ENCODE peak calls at places on chromosome 21, in nine cellular contexts. T, O, L, P, F, I, N, C and E are unnamed samples. For H3K4me1 and H3K9me3, the result is how much of the 10 kb centered on the place peaks cover.

GRCh38 chr21:38987551-38988210 is 182.0 kb downstream of the ETS2 start:
- DNase-seq in T (no peak), C (no peak), I (no peak), O (no peak), L (no peak), N (peak), P (no peak), F (no peak), E (no peak)

GRCh38 chr21:35020446-35020845 is 28.7 kb downstream of the RUNX1 start:
- DNase-seq in I (no peak), N (no peak), P (peak), C (no peak), L (no peak), O (no peak), F (no peak), T (no peak), E (no peak)

GRCh38 chr21:32772281-32773047 is 909 bp upstream of the PAXBP1 start:
- DNase-seq in T (peak), P (peak), I (no peak), C (peak), L (no peak), N (peak), F (peak), O (peak), E (no peak)

GRCh38 chr21:40404319-40404906 is 442.5 kb downstream of the DSCAM start:
- DNase-seq in L (no peak), N (peak), O (peak), F (no peak), T (no peak), C (no peak), P (no peak), I (no peak), E (no peak)

GRCh38 chr21:31557956-31558838 is 101.3 kb upstream of the SOD1 start:
- DNase-seq in T (peak), I (no peak), C (peak), F (peak), L (no peak), P (peak), N (peak), O (peak), E (no peak)

GRCh38 chr21:38766987-38767722 is 38.6 kb upstream of the ETS2 start:
- DNase-seq in N (no peak), P (peak), F (peak), T (peak), I (no peak), O (no peak), L (no peak), C (no peak), E (peak)

GRCh38 chr21:15638856-15639549 is 90.8 kb upstream of the USP25 start:
- DNase-seq in L (peak), O (peak), P (no peak), N (peak), C (no peak), T (peak), F (no peak), I (peak), E (peak)

GRCh38 chr21:34688715-34689114 is 19.9 kb downstream of the CLIC6 start:
- DNase-seq in L (no peak), O (no peak), N (no peak), F (no peak), C (no peak), T (no peak), P (no peak), I (no peak), E (no peak)

GRCh38 chr21:31986035-31986856 is 113.4 kb downstream of the HUNK start:
- DNase-seq in I (no peak), C (no peak), F (no peak), O (no peak), N (no peak), P (no peak), T (no peak), L (no peak), E (no peak)

GRCh38 chr21:43854773-43855633 is 10.0 kb upstream of the AGPAT3 start:
- DNase-seq in O (no peak), F (no peak), N (no peak), I (no peak), P (peak), C (no peak), T (no peak), L (no peak), E (peak)

GRCh38 chr21:32806810-32807386 is 35.3 kb upstream of the PAXBP1 start:
- DNase-seq in L (no peak), O (peak), T (no peak), P (no peak), I (no peak), F (no peak), C (no peak), N (no peak), E (no peak)

GRCh38 chr21:29606613-29607012 is 307.9 kb downstream of the BACH1 start:
- DNase-seq in F (no peak), O (no peak), C (no peak), I (no peak), T (no peak), L (no peak), P (no peak), N (no peak), E (no peak)

GRCh38 chr21:32742470-32742869 is 14.7 kb upstream of the SYNJ1 start:
- DNase-seq in F (no peak), C (no peak), O (no peak), I (no peak), L (no peak), T (no peak), N (no peak), P (no peak), E (no peak)

GRCh38 chr21:43934716-43935705 is 70.0 kb downstream of the AGPAT3 start:
- DNase-seq in L (no peak), O (no peak), N (no peak), T (no peak), I (no peak), P (no peak), F (no peak), C (no peak), E (no peak)

GRCh38 chr21:16085436-16085835 is 355.7 kb downstream of the USP25 start:
- DNase-seq in N (peak), F (no peak), L (no peak), O (peak), I (no peak), P (no peak), T (no peak), C (no peak), E (no peak)

GRCh38 chr21:22871692-22872091 is 1873.5 kb downstream of the NCAM2 start:
- DNase-seq in I (no peak), F (no peak), O (no peak), T (no peak), L (no peak), P (no peak), C (peak), N (no peak), E (no peak)

GRCh38 chr21:38329176-38329575 is 72.4 kb downstream of the KCNJ15 start:
- DNase-seq in I (no peak), N (no peak), O (no peak), L (no peak), T (no peak), P (no peak), C (no peak), F (no peak), E (no peak)

GRCh38 chr21:29237110-29238051 is 61.3 kb upstream of the BACH1 start:
- DNase-seq in N (peak), T (no peak), C (peak), F (no peak), L (peak), I (no peak), P (no peak), O (peak), E (no peak)

GRCh38 chr21:38039841-38040240 is 123.6 kb upstream of the KCNJ6 start:
- DNase-seq in N (no peak), T (no peak), L (no peak), P (no peak), I (no peak), F (no peak), O (no peak), C (no peak), E (no peak)

GRCh38 chr21:31630062-31630711 is 29.3 kb upstream of the SOD1 start:
- DNase-seq in F (no peak), O (peak), P (no peak), C (peak), L (peak), N (no peak), I (peak), T (peak), E (no peak)

GRCh38 chr21:34724857-34725195 is 56.0 kb downstream of the CLIC6 start:
- DNase-seq in P (no peak), L (no peak), F (no peak), I (no peak), N (peak), O (peak), T (no peak), C (no peak), E (no peak)

GRCh38 chr21:17610862-17611261 is 1.8 kb downstream of the BTG3 start:
- DNase-seq in C (peak), I (peak), N (peak), L (no peak), T (peak), P (peak), O (peak), F (no peak), E (no peak)

GRCh38 chr21:35026617-35027557 is 22.2 kb downstream of the RUNX1 start:
- DNase-seq in P (peak), C (no peak), N (no peak), O (peak), I (no peak), L (no peak), T (no peak), F (peak), E (peak)

GRCh38 chr21:18661842-18662241 is 258.3 kb upstream of the TMPRSS15 start:
- DNase-seq in F (no peak), T (no peak), N (no peak), O (no peak), P (no peak), C (no peak), I (no peak), L (no peak), E (no peak)

GRCh38 chr21:39669976-39670671 is 57.4 kb downstream of the B3GALT5 start:
- DNase-seq in O (no peak), N (no peak), C (no peak), I (no peak), L (no peak), P (no peak), F (no peak), T (no peak), E (no peak)

GRCh38 chr21:42461881-42462877 is 33.8 kb downstream of the RSPH1 start:
- DNase-seq in I (no peak), T (peak), O (no peak), C (no peak), P (peak), N (no peak), F (no peak), L (no peak), E (no peak)

GRCh38 chr21:42463861-42464515 is 32.0 kb downstream of the RSPH1 start:
- DNase-seq in O (peak), T (peak), I (no peak), L (no peak), P (peak), N (no peak), F (peak), C (peak), E (peak)

GRCh38 chr21:42466700-42467612 is 29.1 kb downstream of the RSPH1 start:
- DNase-seq in P (peak), C (peak), T (peak), I (no peak), O (peak), N (peak), F (no peak), L (no peak), E (no peak)

GRCh38 chr21:42467613-42467983 is 28.4 kb downstream of the RSPH1 start:
- DNase-seq in O (no peak), P (no peak), N (no peak), C (no peak), L (no peak), I (no peak), F (no peak), T (no peak), E (no peak)

DNA sequence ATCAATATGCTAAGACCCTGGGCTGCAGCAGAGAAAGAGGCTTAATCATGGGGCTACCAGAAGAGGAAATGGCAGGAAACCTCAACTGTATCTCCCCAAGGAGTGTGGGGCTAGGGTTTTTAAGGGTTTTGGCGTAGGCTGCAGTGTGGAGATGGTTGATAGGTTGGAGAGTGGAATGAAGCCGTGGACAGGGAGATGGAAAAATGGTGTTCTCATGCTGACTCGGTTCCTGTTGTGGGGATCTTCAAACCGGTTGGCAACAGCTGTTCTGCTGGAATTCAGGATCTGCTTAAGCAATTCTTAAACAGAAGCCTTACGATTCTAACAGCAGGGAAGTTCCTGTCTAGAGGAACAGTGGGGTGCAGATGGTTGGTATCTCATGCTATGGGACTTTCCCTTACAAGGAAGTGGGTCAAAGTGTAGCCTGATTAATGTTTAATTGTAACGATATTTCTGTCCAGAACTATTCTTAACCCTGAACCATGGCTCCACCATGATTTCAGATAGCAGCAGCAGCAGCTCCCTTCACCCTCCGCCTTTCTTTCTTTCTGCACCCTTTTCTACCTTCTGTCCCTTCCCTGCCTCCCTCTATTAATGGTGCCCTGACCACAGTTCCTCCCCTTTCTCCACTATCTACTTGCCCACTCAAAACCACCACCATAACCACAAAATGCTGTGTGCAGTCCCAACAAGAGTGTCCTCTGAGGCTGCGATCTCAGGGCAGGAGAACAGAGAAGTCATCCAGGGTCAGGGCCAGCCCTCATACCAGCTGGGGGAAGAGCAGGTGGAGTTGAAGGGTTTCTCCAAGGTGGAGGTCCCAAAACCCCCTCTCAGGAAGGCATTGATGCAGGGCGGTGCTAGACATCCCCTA is 30.8 kb downstream of the RSPH1 start:
- DNase-seq in I (no peak), T (peak), L (no peak), O (peak), F (no peak), C (peak), P (no peak), N (no peak), E (no peak)
- H3K4me3 ChIP-seq in I (no peak), T (no peak), L (no peak), O (no peak), F (no peak), C (no peak), P (peak), N (no peak), E (no peak)

GRCh38 chr21:44939532-44940115 is at the start of gene SLX9:
- DNase-seq in N (peak), L (peak), C (peak), P (peak), O (peak), I (peak), T (peak), F (peak), E (peak)

GRCh38 chr21:44942566-44942965 is 2.7 kb downstream of the SLX9 start:
- DNase-seq in N (no peak), F (no peak), L (no peak), P (no peak), I (no peak), O (no peak), T (no peak), C (no peak), E (no peak)

GRCh38 chr21:44938976-44939531 is 775 bp upstream of the SLX9 start:
- DNase-seq in C (peak), F (no peak), N (no peak), I (no peak), L (peak), O (no peak), P (no peak), T (no peak), E (peak)

GRCh38 chr21:44941567-44941966 is 1.7 kb downstream of the SLX9 start:
- DNase-seq in F (no peak), P (no peak), T (no peak), C (no peak), I (no peak), O (no peak), L (no peak), N (no peak), E (no peak)

GRCh38 chr21:44940116-44940631 is 345 bp downstream of the SLX9 start:
- DNase-seq in N (peak), C (peak), F (no peak), I (no peak), P (peak), L (no peak), O (no peak), T (no peak), E (peak)
- H3K4me1 ChIP-seq in N (under half), C (under half), F (under half), I (under half), P (under half), L (under half), O (under half), T (under half), E (under half)

GRCh38 chr21:14259669-14260458 is 43.9 kb downstream of the RBM11 start:
- DNase-seq in F (no peak), P (peak), L (no peak), T (no peak), C (peak), N (peak), I (no peak), O (peak), E (no peak)

GRCh38 chr21:14260459-14260764 is 44.5 kb downstream of the RBM11 start:
- DNase-seq in N (no peak), T (no peak), C (no peak), O (no peak), F (no peak), P (no peak), I (no peak), L (no peak), E (no peak)

GRCh38 chr21:14267071-14267470 is 51.1 kb downstream of the RBM11 start:
- DNase-seq in O (no peak), T (no peak), C (no peak), L (no peak), F (no peak), I (no peak), N (no peak), P (no peak), E (no peak)

GRCh38 chr21:14262039-14262438 is 46.1 kb downstream of the RBM11 start:
- DNase-seq in N (no peak), T (no peak), L (no peak), O (no peak), C (no peak), F (no peak), P (no peak), I (no peak), E (no peak)

GRCh38 chr21:14263879-14264278 is 47.9 kb downstream of the RBM11 start:
- DNase-seq in T (no peak), I (no peak), L (no peak), F (no peak), C (peak), P (no peak), N (no peak), O (no peak), E (no peak)
- H3K9me3 ChIP-seq in T (under half), I (under half), L (under half), F (under half), C (under half), P (under half), N (under half), O (under half), E (under half)

GRCh38 chr21:36431252-36431651 is 46.1 kb downstream of the CHAF1B start:
- DNase-seq in L (no peak), C (no peak), T (no peak), N (no peak), P (no peak), I (no peak), F (no peak), O (peak), E (no peak)
- H3K4me3 ChIP-seq in L (no peak), C (no peak), T (no peak), N (no peak), P (no peak), I (no peak), F (no peak), O (no peak), E (peak)

DNA sequence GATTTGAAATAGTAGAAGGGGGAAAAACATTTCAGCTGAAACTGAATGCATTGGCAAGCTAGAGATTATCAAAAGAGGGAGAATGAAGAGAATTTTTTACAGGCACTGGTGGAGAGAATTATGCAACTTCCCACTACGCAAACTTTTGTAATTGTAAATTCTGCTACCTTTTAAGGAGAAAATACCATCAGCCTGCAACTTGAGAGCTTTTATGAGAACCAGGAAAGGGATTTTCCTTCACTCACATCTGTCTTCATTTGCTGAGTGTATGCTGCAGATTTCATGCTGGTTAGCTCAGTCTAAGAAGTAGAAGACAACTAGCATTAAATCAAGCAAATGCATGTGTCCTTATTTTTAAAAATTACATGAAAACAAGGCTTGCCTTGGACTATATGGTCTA is 43.7 kb downstream of the ADAMTS1 start:
- DNase-seq in L (no peak), T (no peak), C (peak), P (no peak), F (no peak), I (peak), O (peak), N (peak), E (no peak)
- H3K4me1 ChIP-seq in L (under half), T (under half), C (under half), P (under half), F (under half), I (under half), O (under half), N (under half), E (under half)

DNA sequence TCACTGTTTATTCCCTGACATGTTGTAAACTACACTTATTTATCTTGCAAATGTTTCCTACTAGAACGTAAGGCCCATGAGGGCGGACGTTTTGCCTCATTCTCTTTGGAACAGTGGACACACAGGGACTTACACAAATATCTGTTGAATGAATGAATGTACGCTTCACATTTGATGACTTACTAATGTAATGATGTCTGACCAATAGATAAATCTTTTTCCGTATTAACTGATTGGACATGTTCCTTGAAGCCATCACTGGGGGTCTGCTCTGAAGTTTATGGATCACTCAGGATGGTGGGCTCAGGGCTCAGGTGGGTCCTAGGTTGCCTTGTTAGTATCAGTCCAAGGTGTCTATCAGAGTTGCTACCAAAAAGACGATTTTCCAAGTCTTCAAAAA is 763.2 kb upstream of the TPTE start:
- DNase-seq in T (no peak), O (no peak), L (no peak), N (no peak), C (no peak), F (no peak), P (no peak), I (no peak), E (no peak)
- H3K9me3 ChIP-seq in T (under half), O (under half), L (under half), N (under half), C (half or more), F (under half), P (under half), I (under half), E (under half)

DNA sequence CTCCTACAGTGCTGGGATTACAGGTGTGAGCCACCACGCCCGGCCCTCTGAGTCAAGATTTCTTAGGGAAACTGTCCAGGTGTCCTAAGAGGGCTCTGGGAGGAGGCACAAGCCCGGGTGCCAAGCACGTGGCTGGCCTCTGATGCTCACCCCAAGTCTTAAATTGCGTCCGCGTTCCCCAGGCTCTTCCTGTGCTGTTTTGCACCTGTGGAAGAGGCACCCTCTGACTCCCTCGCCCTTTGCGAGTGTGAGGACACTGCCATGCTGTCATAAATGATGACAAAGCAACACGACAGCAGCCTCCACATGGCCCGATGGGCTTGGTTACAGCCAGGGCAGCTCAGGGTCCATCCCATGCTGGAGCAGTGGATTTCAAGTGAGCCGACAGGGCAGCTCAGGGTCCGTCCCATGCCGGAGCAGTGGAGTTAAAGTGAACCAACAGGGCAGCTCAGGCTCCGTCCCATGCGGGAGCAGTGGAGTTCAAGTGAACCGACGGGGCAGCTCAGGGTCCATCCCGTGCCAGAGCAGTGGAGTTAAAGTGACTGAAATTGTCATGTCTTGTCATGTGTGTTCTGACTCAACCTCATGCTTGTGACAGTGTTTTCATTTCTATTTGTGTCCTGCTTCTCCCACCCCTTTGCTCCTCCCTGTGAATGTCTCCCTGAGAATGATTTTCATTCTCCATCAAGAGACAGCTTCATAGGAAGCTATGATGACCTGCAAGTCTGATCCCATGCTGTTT is 33.9 kb downstream of the PCNT start:
- DNase-seq in N (no peak), I (no peak), C (no peak), F (no peak), T (no peak), L (no peak), O (no peak), P (no peak), E (no peak)
- H3K4me3 ChIP-seq in N (no peak), I (no peak), C (no peak), F (no peak), T (no peak), L (no peak), O (no peak), P (peak), E (no peak)